ENCODE peak calls at places on chromosomes 1 and 21, in seven cellular contexts. One of them, this sample, is unnamed.
A peak's percentile ranks its signal among the peaks of the same experiment; 100 is the strongest.

GRCh38 chr1:161173711-161174110 is 3.6 kb downstream of the B4GALT3 start:
- DNase-seq in ELF-1: no peak
- DNase-seq in NCI-H1092 treated with DMSO at 0.1 percent for 48 hours: no peak
- DNase-seq in AML-193: no peak
- DNase-seq in GM13977: no peak
- DNase-seq in stimulated activated CD4-positive, alpha-beta T cell treated with anti-CD3 and anti-CD28 coated beads, Interleukin-1b, Interleukin-23, amount 100 ng/mL, for 48 hours: no peak
- DNase-seq in NCI-H1105 treated with DMSO at 0.1 percent for 48 hours: no peak
- DNase-seq in this sample: no peak

GRCh38 chr21:34128124-34128523 is 54.7 kb downstream of the MRPS6 start:
- DNase-seq in AML-193: no peak
- DNase-seq in ELF-1: peak; percentile 27
- DNase-seq in NCI-H1092 treated with DMSO at 0.1 percent for 48 hours: peak; percentile 24
- DNase-seq in NCI-H1105 treated with DMSO at 0.1 percent for 48 hours: no peak
- DNase-seq in stimulated activated CD4-positive, alpha-beta T cell treated with anti-CD3 and anti-CD28 coated beads, Interleukin-1b, Interleukin-23, amount 100 ng/mL, for 48 hours: no peak
- DNase-seq in GM13977: no peak
- DNase-seq in this sample: no peak

GRCh38 chr1:204885790-204886189 is 15.1 kb downstream of the NFASC start:
- DNase-seq in ELF-1: no peak
- DNase-seq in AML-193: no peak
- DNase-seq in GM13977: no peak
- DNase-seq in NCI-H1092 treated with DMSO at 0.1 percent for 48 hours: no peak
- DNase-seq in stimulated activated CD4-positive, alpha-beta T cell treated with anti-CD3 and anti-CD28 coated beads, Interleukin-1b, Interleukin-23, amount 100 ng/mL, for 48 hours: no peak
- DNase-seq in NCI-H1105 treated with DMSO at 0.1 percent for 48 hours: no peak
- DNase-seq in this sample: no peak

GRCh38 chr21:46081022-46081861 is 16.7 kb upstream of the COL6A2 start:
- DNase-seq in ELF-1: no peak
- DNase-seq in stimulated activated CD4-positive, alpha-beta T cell treated with anti-CD3 and anti-CD28 coated beads, Interleukin-1b, Interleukin-23, amount 100 ng/mL, for 48 hours: no peak
- DNase-seq in NCI-H1105 treated with DMSO at 0.1 percent for 48 hours: no peak
- DNase-seq in AML-193: no peak
- DNase-seq in NCI-H1092 treated with DMSO at 0.1 percent for 48 hours: no peak
- DNase-seq in GM13977: no peak
- DNase-seq in this sample: no peak

GRCh38 chr1:119743776-119744597 is 24.7 kb downstream of the HMGCS2 start:
- DNase-seq in NCI-H1092 treated with DMSO at 0.1 percent for 48 hours: peak; percentile 32
- DNase-seq in AML-193: peak; percentile 57
- DNase-seq in ELF-1: peak; percentile 80
- DNase-seq in GM13977: peak; percentile 71
- DNase-seq in stimulated activated CD4-positive, alpha-beta T cell treated with anti-CD3 and anti-CD28 coated beads, Interleukin-1b, Interleukin-23, amount 100 ng/mL, for 48 hours: peak; percentile 60
- DNase-seq in NCI-H1105 treated with DMSO at 0.1 percent for 48 hours: peak; percentile 66
- DNase-seq in this sample: no peak

GRCh38 chr1:83791821-83792437 is 207.0 kb downstream of the TTLL7 start:
- DNase-seq in GM13977: no peak
- DNase-seq in AML-193: no peak
- DNase-seq in ELF-1: no peak
- DNase-seq in NCI-H1092 treated with DMSO at 0.1 percent for 48 hours: no peak
- DNase-seq in stimulated activated CD4-positive, alpha-beta T cell treated with anti-CD3 and anti-CD28 coated beads, Interleukin-1b, Interleukin-23, amount 100 ng/mL, for 48 hours: no peak
- DNase-seq in NCI-H1105 treated with DMSO at 0.1 percent for 48 hours: no peak
- DNase-seq in this sample: no peak

GRCh38 chr1:11858158-11858557 is 587 bp downstream of the NPPB start:
- DNase-seq in stimulated activated CD4-positive, alpha-beta T cell treated with anti-CD3 and anti-CD28 coated beads, Interleukin-1b, Interleukin-23, amount 100 ng/mL, for 48 hours: no peak
- DNase-seq in ELF-1: no peak
- DNase-seq in GM13977: no peak
- DNase-seq in NCI-H1105 treated with DMSO at 0.1 percent for 48 hours: no peak
- DNase-seq in NCI-H1092 treated with DMSO at 0.1 percent for 48 hours: no peak
- DNase-seq in AML-193: no peak
- DNase-seq in this sample: no peak

GRCh38 chr1:11518016-11518670 is 39.2 kb downstream of the DISP3 start:
- DNase-seq in NCI-H1105 treated with DMSO at 0.1 percent for 48 hours: no peak
- DNase-seq in NCI-H1092 treated with DMSO at 0.1 percent for 48 hours: no peak
- DNase-seq in stimulated activated CD4-positive, alpha-beta T cell treated with anti-CD3 and anti-CD28 coated beads, Interleukin-1b, Interleukin-23, amount 100 ng/mL, for 48 hours: no peak
- DNase-seq in ELF-1: no peak
- DNase-seq in GM13977: no peak
- DNase-seq in AML-193: no peak
- DNase-seq in this sample: no peak

GRCh38 chr1:240247899-240248298 is 156.2 kb downstream of the FMN2 start:
- DNase-seq in stimulated activated CD4-positive, alpha-beta T cell treated with anti-CD3 and anti-CD28 coated beads, Interleukin-1b, Interleukin-23, amount 100 ng/mL, for 48 hours: no peak
- DNase-seq in GM13977: no peak
- DNase-seq in ELF-1: no peak
- DNase-seq in NCI-H1092 treated with DMSO at 0.1 percent for 48 hours: no peak
- DNase-seq in AML-193: no peak
- DNase-seq in NCI-H1105 treated with DMSO at 0.1 percent for 48 hours: no peak
- DNase-seq in this sample: no peak

GRCh38 chr1:174153085-174153824 is 6.1 kb upstream of the RABGAP1L start:
- DNase-seq in ELF-1: no peak
- DNase-seq in stimulated activated CD4-positive, alpha-beta T cell treated with anti-CD3 and anti-CD28 coated beads, Interleukin-1b, Interleukin-23, amount 100 ng/mL, for 48 hours: no peak
- DNase-seq in NCI-H1092 treated with DMSO at 0.1 percent for 48 hours: no peak
- DNase-seq in NCI-H1105 treated with DMSO at 0.1 percent for 48 hours: no peak
- DNase-seq in AML-193: no peak
- DNase-seq in GM13977: no peak
- DNase-seq in this sample: no peak

GRCh38 chr1:20477355-20478071 is 8.5 kb downstream of the CAMK2N1 start:
- DNase-seq in AML-193: no peak
- DNase-seq in GM13977: no peak
- DNase-seq in stimulated activated CD4-positive, alpha-beta T cell treated with anti-CD3 and anti-CD28 coated beads, Interleukin-1b, Interleukin-23, amount 100 ng/mL, for 48 hours: no peak
- DNase-seq in ELF-1: no peak
- DNase-seq in NCI-H1092 treated with DMSO at 0.1 percent for 48 hours: no peak
- DNase-seq in NCI-H1105 treated with DMSO at 0.1 percent for 48 hours: no peak
- DNase-seq in this sample: no peak

This sample was measured in AG04449.